ENCODE peak calls at places on chromosomes 4 and X, in four cellular contexts. O is HCT116; B is activated CD8-positive, alpha-beta T cell treated with anti-CD3 and anti-CD28 coated beads, Interleukin-2, amount 10 ng/mL, durations not matched to agents 7 days and 5 days; M is endodermal cell. G is an unnamed sample.

GRCh38 chr4:177380730-177381287 is 61.4 kb downstream of the AGA start:
- DNase-seq in M (peak), O (no peak), B (no peak), G (no peak)

GRCh38 chrX:15674514-15674898 is 9.9 kb upstream of the CLTRN start:
- DNase-seq in B (peak), O (peak), M (no peak), G (peak)

GRCh38 chr4:5137927-5138326 is 86.6 kb downstream of the STK32B start:
- DNase-seq in O (no peak), M (no peak), B (no peak), G (no peak)

GRCh38 chrX:153433781-153434285 is 12.0 kb downstream of the TREX2 start:
- DNase-seq in B (no peak), O (no peak), M (no peak), G (no peak)

GRCh38 chrX:134761788-134762187 is 103.5 kb upstream of the PLAC1 start:
- DNase-seq in O (no peak), M (no peak), B (peak), G (no peak)

GRCh38 chrX:41457618-41458192 is 10.6 kb downstream of the NYX start:
- DNase-seq in B (peak), M (peak), O (no peak), G (no peak)

GRCh38 chrX:107676559-107677378 is 48.5 kb downstream of the PRPS1 start:
- DNase-seq in O (peak), B (peak), M (peak), G (peak)

GRCh38 chr4:139176299-139177048 is 544 bp downstream of the ELF2 start:
- DNase-seq in B (peak), O (peak), M (peak), G (peak)

GRCh38 chr4:153750197-153750817 is 9.5 kb downstream of the RNF175 start:
- DNase-seq in O (peak), M (peak), B (peak), G (peak)

GRCh38 chr4:120990246-120990645 is 67.7 kb upstream of the PRDM5 start:
- DNase-seq in O (no peak), M (peak), B (no peak), G (no peak)

GRCh38 chr4:17939061-17939460 is 82.5 kb downstream of the LCORL start:
- DNase-seq in O (no peak), M (no peak), B (no peak), G (no peak)

GRCh38 chr4:73609688-73610087 is 10.5 kb downstream of the RASSF6 start:
- DNase-seq in M (no peak), O (no peak), B (no peak), G (no peak)

GRCh38 chr4:115113382-115114106 is at the start of gene NDST4:
- DNase-seq in O (no peak), B (no peak), M (no peak), G (peak)

GRCh38 chrX:70434914-70435586 is 9.6 kb upstream of the DLG3 start:
- DNase-seq in M (no peak), O (no peak), B (peak), G (no peak)

GRCh38 chr4:69322055-69322454 is 41.8 kb downstream of the UGT2B28 start:
- DNase-seq in B (no peak), M (no peak), O (no peak), G (no peak)

GRCh38 chrX:69066021-69066757 is 99.1 kb downstream of the PJA1 start:
- DNase-seq in M (peak), O (no peak), B (no peak), G (no peak)

GRCh38 chr4:154989511-154989910 is 208.4 kb downstream of the RBM46 start:
- DNase-seq in M (no peak), O (no peak), B (no peak), G (no peak)

GRCh38 chr4:96193061-96193460 is 353.2 kb downstream of the PDHA2 start:
- DNase-seq in B (no peak), M (no peak), O (no peak), G (no peak)

GRCh38 chr4:136818811-136819210 is 713.5 kb downstream of the PCDH18 start:
- DNase-seq in O (no peak), M (no peak), B (no peak), G (no peak)

GRCh38 chrX:137427813-137428212 is 138.1 kb upstream of the ZIC3 start:
- DNase-seq in M (no peak), B (no peak), O (no peak), G (peak)

GRCh38 chr4:183554346-183554686 is 49.5 kb downstream of the ING2 start:
- DNase-seq in B (no peak), M (peak), O (no peak), G (no peak)

GRCh38 chrX:69104756-69105434 is 60.4 kb downstream of the PJA1 start:
- DNase-seq in M (peak), O (no peak), B (no peak), G (no peak)